ENCODE peak calls at places on chromosomes 3 and 15, in eight cellular contexts. One of them, this sample, is unnamed.

GRCh38 chr3:114506622-114507300 is 212.9 kb downstream of the TIGIT start:
- DNase-seq in WTC11: no peak
- DNase-seq in occipital lobe: no peak
- DNase-seq in activated CD4-positive, alpha-beta T cell treated with anti-CD3 and anti-CD28 coated beads, Interleukin-2, amount 10 ng/mL, durations not matched to agents 7 days and 5 days: no peak
- DNase-seq in stimulated activated CD4-positive, alpha-beta T cell treated with anti-CD3 and anti-CD28 coated beads, Interleukin-1b, Interleukin-23, amount 100 ng/mL, for 24 hours: no peak
- DNase-seq in effector memory CD8-positive, alpha-beta T cell: no peak
- DNase-seq in activated CD8-positive, alpha-beta memory T cell treated with anti-CD3 and anti-CD28 coated beads for 48 hours: no peak
- DNase-seq in T-helper 1 cell: no peak
- DNase-seq in this sample: no peak

GRCh38 chr15:96374494-96374893 is 44.0 kb downstream of the NR2F2 start:
- DNase-seq in WTC11: no peak
- DNase-seq in occipital lobe: no peak
- DNase-seq in activated CD4-positive, alpha-beta T cell treated with anti-CD3 and anti-CD28 coated beads, Interleukin-2, amount 10 ng/mL, durations not matched to agents 7 days and 5 days: no peak
- DNase-seq in stimulated activated CD4-positive, alpha-beta T cell treated with anti-CD3 and anti-CD28 coated beads, Interleukin-1b, Interleukin-23, amount 100 ng/mL, for 24 hours: no peak
- DNase-seq in effector memory CD8-positive, alpha-beta T cell: no peak
- DNase-seq in activated CD8-positive, alpha-beta memory T cell treated with anti-CD3 and anti-CD28 coated beads for 48 hours: no peak
- DNase-seq in T-helper 1 cell: no peak
- DNase-seq in this sample: no peak

GRCh38 chr15:24916305-24917009 is 38.3 kb upstream of the SNRPN start:
- DNase-seq in WTC11: no peak
- DNase-seq in occipital lobe: no peak
- DNase-seq in activated CD4-positive, alpha-beta T cell treated with anti-CD3 and anti-CD28 coated beads, Interleukin-2, amount 10 ng/mL, durations not matched to agents 7 days and 5 days: peak; percentile 9
- DNase-seq in stimulated activated CD4-positive, alpha-beta T cell treated with anti-CD3 and anti-CD28 coated beads, Interleukin-1b, Interleukin-23, amount 100 ng/mL, for 24 hours: no peak
- DNase-seq in effector memory CD8-positive, alpha-beta T cell: no peak
- DNase-seq in activated CD8-positive, alpha-beta memory T cell treated with anti-CD3 and anti-CD28 coated beads for 48 hours: no peak
- DNase-seq in T-helper 1 cell: no peak
- DNase-seq in this sample: no peak

GRCh38 chr3:105747056-105747455 is 121.8 kb downstream of the CBLB start:
- DNase-seq in WTC11: no peak
- DNase-seq in occipital lobe: no peak
- DNase-seq in activated CD4-positive, alpha-beta T cell treated with anti-CD3 and anti-CD28 coated beads, Interleukin-2, amount 10 ng/mL, durations not matched to agents 7 days and 5 days: no peak
- DNase-seq in stimulated activated CD4-positive, alpha-beta T cell treated with anti-CD3 and anti-CD28 coated beads, Interleukin-1b, Interleukin-23, amount 100 ng/mL, for 24 hours: no peak
- DNase-seq in effector memory CD8-positive, alpha-beta T cell: peak; percentile 14
- DNase-seq in activated CD8-positive, alpha-beta memory T cell treated with anti-CD3 and anti-CD28 coated beads for 48 hours: no peak
- DNase-seq in T-helper 1 cell: no peak
- DNase-seq in this sample: no peak

GRCh38 chr15:80031841-80032240 is 27.6 kb upstream of the ZFAND6 start:
- DNase-seq in WTC11: no peak
- DNase-seq in occipital lobe: no peak
- DNase-seq in activated CD4-positive, alpha-beta T cell treated with anti-CD3 and anti-CD28 coated beads, Interleukin-2, amount 10 ng/mL, durations not matched to agents 7 days and 5 days: no peak
- DNase-seq in stimulated activated CD4-positive, alpha-beta T cell treated with anti-CD3 and anti-CD28 coated beads, Interleukin-1b, Interleukin-23, amount 100 ng/mL, for 24 hours: no peak
- DNase-seq in effector memory CD8-positive, alpha-beta T cell: no peak
- DNase-seq in activated CD8-positive, alpha-beta memory T cell treated with anti-CD3 and anti-CD28 coated beads for 48 hours: no peak
- DNase-seq in T-helper 1 cell: no peak
- DNase-seq in this sample: no peak

GRCh38 chr15:68795298-68795848 is 25.3 kb downstream of the ANP32A start:
- DNase-seq in WTC11: peak; percentile 91
- DNase-seq in occipital lobe: peak; percentile 93
- DNase-seq in activated CD4-positive, alpha-beta T cell treated with anti-CD3 and anti-CD28 coated beads, Interleukin-2, amount 10 ng/mL, durations not matched to agents 7 days and 5 days: peak; percentile 82
- DNase-seq in stimulated activated CD4-positive, alpha-beta T cell treated with anti-CD3 and anti-CD28 coated beads, Interleukin-1b, Interleukin-23, amount 100 ng/mL, for 24 hours: peak; percentile 59
- DNase-seq in effector memory CD8-positive, alpha-beta T cell: peak; percentile 38
- DNase-seq in activated CD8-positive, alpha-beta memory T cell treated with anti-CD3 and anti-CD28 coated beads for 48 hours: no peak
- DNase-seq in T-helper 1 cell: peak; percentile 36
- DNase-seq in this sample: peak; percentile 56

GRCh38 chr15:78320173-78320572 is 20.0 kb upstream of the CRABP1 start:
- DNase-seq in WTC11: no peak
- DNase-seq in occipital lobe: no peak
- DNase-seq in activated CD4-positive, alpha-beta T cell treated with anti-CD3 and anti-CD28 coated beads, Interleukin-2, amount 10 ng/mL, durations not matched to agents 7 days and 5 days: no peak
- DNase-seq in stimulated activated CD4-positive, alpha-beta T cell treated with anti-CD3 and anti-CD28 coated beads, Interleukin-1b, Interleukin-23, amount 100 ng/mL, for 24 hours: no peak
- DNase-seq in effector memory CD8-positive, alpha-beta T cell: no peak
- DNase-seq in activated CD8-positive, alpha-beta memory T cell treated with anti-CD3 and anti-CD28 coated beads for 48 hours: no peak
- DNase-seq in T-helper 1 cell: no peak
- DNase-seq in this sample: no peak

GRCh38 chr3:100045696-100046095 is 68.6 kb downstream of the FILIP1L start:
- DNase-seq in WTC11: peak; percentile 21
- DNase-seq in occipital lobe: no peak
- DNase-seq in activated CD4-positive, alpha-beta T cell treated with anti-CD3 and anti-CD28 coated beads, Interleukin-2, amount 10 ng/mL, durations not matched to agents 7 days and 5 days: no peak
- DNase-seq in stimulated activated CD4-positive, alpha-beta T cell treated with anti-CD3 and anti-CD28 coated beads, Interleukin-1b, Interleukin-23, amount 100 ng/mL, for 24 hours: no peak
- DNase-seq in effector memory CD8-positive, alpha-beta T cell: no peak
- DNase-seq in activated CD8-positive, alpha-beta memory T cell treated with anti-CD3 and anti-CD28 coated beads for 48 hours: no peak
- DNase-seq in T-helper 1 cell: no peak
- DNase-seq in this sample: no peak

GRCh38 chr15:99928429-99928981 is 195.3 kb upstream of the LYSMD4 start:
- DNase-seq in WTC11: peak; percentile 55
- DNase-seq in occipital lobe: peak; percentile 69
- DNase-seq in activated CD4-positive, alpha-beta T cell treated with anti-CD3 and anti-CD28 coated beads, Interleukin-2, amount 10 ng/mL, durations not matched to agents 7 days and 5 days: peak; percentile 82
- DNase-seq in stimulated activated CD4-positive, alpha-beta T cell treated with anti-CD3 and anti-CD28 coated beads, Interleukin-1b, Interleukin-23, amount 100 ng/mL, for 24 hours: peak; percentile 79
- DNase-seq in effector memory CD8-positive, alpha-beta T cell: peak; percentile 87
- DNase-seq in activated CD8-positive, alpha-beta memory T cell treated with anti-CD3 and anti-CD28 coated beads for 48 hours: peak; percentile 74
- DNase-seq in T-helper 1 cell: peak; percentile 82
- DNase-seq in this sample: peak; percentile 86

GRCh38 chr3:138418556-138419206 is 15.7 kb upstream of the ESYT3 start:
- DNase-seq in WTC11: no peak
- DNase-seq in occipital lobe: no peak
- DNase-seq in activated CD4-positive, alpha-beta T cell treated with anti-CD3 and anti-CD28 coated beads, Interleukin-2, amount 10 ng/mL, durations not matched to agents 7 days and 5 days: no peak
- DNase-seq in stimulated activated CD4-positive, alpha-beta T cell treated with anti-CD3 and anti-CD28 coated beads, Interleukin-1b, Interleukin-23, amount 100 ng/mL, for 24 hours: no peak
- DNase-seq in effector memory CD8-positive, alpha-beta T cell: no peak
- DNase-seq in activated CD8-positive, alpha-beta memory T cell treated with anti-CD3 and anti-CD28 coated beads for 48 hours: no peak
- DNase-seq in T-helper 1 cell: no peak
- DNase-seq in this sample: no peak

GRCh38 chr3:76684946-76685345 is 355.0 kb upstream of the ROBO2 start:
- DNase-seq in WTC11: no peak
- DNase-seq in occipital lobe: no peak
- DNase-seq in activated CD4-positive, alpha-beta T cell treated with anti-CD3 and anti-CD28 coated beads, Interleukin-2, amount 10 ng/mL, durations not matched to agents 7 days and 5 days: no peak
- DNase-seq in stimulated activated CD4-positive, alpha-beta T cell treated with anti-CD3 and anti-CD28 coated beads, Interleukin-1b, Interleukin-23, amount 100 ng/mL, for 24 hours: no peak
- DNase-seq in effector memory CD8-positive, alpha-beta T cell: no peak
- DNase-seq in activated CD8-positive, alpha-beta memory T cell treated with anti-CD3 and anti-CD28 coated beads for 48 hours: no peak
- DNase-seq in T-helper 1 cell: no peak
- DNase-seq in this sample: no peak

GRCh38 chr3:128940252-128940651 is 53.6 kb downstream of the CFAP92 start:
- DNase-seq in WTC11: no peak
- DNase-seq in occipital lobe: no peak
- DNase-seq in activated CD4-positive, alpha-beta T cell treated with anti-CD3 and anti-CD28 coated beads, Interleukin-2, amount 10 ng/mL, durations not matched to agents 7 days and 5 days: no peak
- DNase-seq in stimulated activated CD4-positive, alpha-beta T cell treated with anti-CD3 and anti-CD28 coated beads, Interleukin-1b, Interleukin-23, amount 100 ng/mL, for 24 hours: no peak
- DNase-seq in effector memory CD8-positive, alpha-beta T cell: no peak
- DNase-seq in activated CD8-positive, alpha-beta memory T cell treated with anti-CD3 and anti-CD28 coated beads for 48 hours: no peak
- DNase-seq in T-helper 1 cell: no peak
- DNase-seq in this sample: no peak

GRCh38 chr3:5232570-5232969 is 45.1 kb downstream of the EDEM1 start:
- DNase-seq in WTC11: peak; percentile 32
- DNase-seq in occipital lobe: no peak
- DNase-seq in activated CD4-positive, alpha-beta T cell treated with anti-CD3 and anti-CD28 coated beads, Interleukin-2, amount 10 ng/mL, durations not matched to agents 7 days and 5 days: no peak
- DNase-seq in stimulated activated CD4-positive, alpha-beta T cell treated with anti-CD3 and anti-CD28 coated beads, Interleukin-1b, Interleukin-23, amount 100 ng/mL, for 24 hours: no peak
- DNase-seq in effector memory CD8-positive, alpha-beta T cell: no peak
- DNase-seq in activated CD8-positive, alpha-beta memory T cell treated with anti-CD3 and anti-CD28 coated beads for 48 hours: no peak
- DNase-seq in T-helper 1 cell: no peak
- DNase-seq in this sample: no peak

GRCh38 chr3:28745904-28746617 is 397.4 kb upstream of the AZI2 start:
- DNase-seq in WTC11: no peak
- DNase-seq in occipital lobe: no peak
- DNase-seq in activated CD4-positive, alpha-beta T cell treated with anti-CD3 and anti-CD28 coated beads, Interleukin-2, amount 10 ng/mL, durations not matched to agents 7 days and 5 days: no peak
- DNase-seq in stimulated activated CD4-positive, alpha-beta T cell treated with anti-CD3 and anti-CD28 coated beads, Interleukin-1b, Interleukin-23, amount 100 ng/mL, for 24 hours: no peak
- DNase-seq in effector memory CD8-positive, alpha-beta T cell: no peak
- DNase-seq in activated CD8-positive, alpha-beta memory T cell treated with anti-CD3 and anti-CD28 coated beads for 48 hours: no peak
- DNase-seq in T-helper 1 cell: no peak
- DNase-seq in this sample: no peak

GRCh38 chr3:13509066-13509815 is 29.1 kb downstream of the HDAC11 start:
- DNase-seq in WTC11: no peak
- DNase-seq in occipital lobe: no peak
- DNase-seq in activated CD4-positive, alpha-beta T cell treated with anti-CD3 and anti-CD28 coated beads, Interleukin-2, amount 10 ng/mL, durations not matched to agents 7 days and 5 days: no peak
- DNase-seq in stimulated activated CD4-positive, alpha-beta T cell treated with anti-CD3 and anti-CD28 coated beads, Interleukin-1b, Interleukin-23, amount 100 ng/mL, for 24 hours: no peak
- DNase-seq in effector memory CD8-positive, alpha-beta T cell: no peak
- DNase-seq in activated CD8-positive, alpha-beta memory T cell treated with anti-CD3 and anti-CD28 coated beads for 48 hours: no peak
- DNase-seq in T-helper 1 cell: no peak
- DNase-seq in this sample: no peak

GRCh38 chr15:44144992-44145391 is 50.1 kb downstream of the FRMD5 start:
- DNase-seq in WTC11: no peak
- DNase-seq in occipital lobe: no peak
- DNase-seq in activated CD4-positive, alpha-beta T cell treated with anti-CD3 and anti-CD28 coated beads, Interleukin-2, amount 10 ng/mL, durations not matched to agents 7 days and 5 days: no peak
- DNase-seq in stimulated activated CD4-positive, alpha-beta T cell treated with anti-CD3 and anti-CD28 coated beads, Interleukin-1b, Interleukin-23, amount 100 ng/mL, for 24 hours: no peak
- DNase-seq in effector memory CD8-positive, alpha-beta T cell: no peak
- DNase-seq in activated CD8-positive, alpha-beta memory T cell treated with anti-CD3 and anti-CD28 coated beads for 48 hours: no peak
- DNase-seq in T-helper 1 cell: no peak
- DNase-seq in this sample: no peak

GRCh38 chr3:175940881-175941280 is 1081.7 kb downstream of the NAALADL2 start:
- DNase-seq in WTC11: peak; percentile 70
- DNase-seq in occipital lobe: no peak
- DNase-seq in activated CD4-positive, alpha-beta T cell treated with anti-CD3 and anti-CD28 coated beads, Interleukin-2, amount 10 ng/mL, durations not matched to agents 7 days and 5 days: no peak
- DNase-seq in stimulated activated CD4-positive, alpha-beta T cell treated with anti-CD3 and anti-CD28 coated beads, Interleukin-1b, Interleukin-23, amount 100 ng/mL, for 24 hours: no peak
- DNase-seq in effector memory CD8-positive, alpha-beta T cell: no peak
- DNase-seq in activated CD8-positive, alpha-beta memory T cell treated with anti-CD3 and anti-CD28 coated beads for 48 hours: no peak
- DNase-seq in T-helper 1 cell: no peak
- DNase-seq in this sample: no peak